ENCODE peak calls at places on chromosomes 7 and 10, in six cellular contexts. One of them, this sample, is unnamed.

GRCh38 chr7:16755397-16755796 is 1.8 kb downstream of the TSPAN13 start:
- DNase-seq in HepG2: no peak
- DNase-seq in HCT116: no peak
- DNase-seq in H1: no peak
- DNase-seq in GM12878: no peak
- DNase-seq in K562: no peak
- DNase-seq in this sample: peak; percentile 36

GRCh38 chr10:131891196-131891928 is 9.4 kb upstream of the PPP2R2D start:
- DNase-seq in HepG2: peak; percentile 37
- DNase-seq in K562: peak; percentile 63
- DNase-seq in H1: peak; percentile 76
- DNase-seq in HCT116: no peak
- DNase-seq in GM12878: no peak
- DNase-seq in this sample: peak; percentile 8

GRCh38 chr7:17598846-17599245 is 300.4 kb downstream of the AHR start:
- DNase-seq in K562: no peak
- DNase-seq in GM12878: no peak
- DNase-seq in HCT116: no peak
- DNase-seq in H1: no peak
- DNase-seq in HepG2: no peak
- DNase-seq in this sample: peak; percentile 23

GRCh38 chr10:78894841-78895195 is 173.9 kb upstream of the ZMIZ1 start:
- DNase-seq in HepG2: peak; percentile 55
- DNase-seq in HCT116: no peak
- DNase-seq in GM12878: no peak
- DNase-seq in H1: no peak
- DNase-seq in K562: no peak
- DNase-seq in this sample: no peak

GRCh38 chr10:52615756-52616419 is 156.7 kb downstream of the MBL2 start:
- DNase-seq in K562: no peak
- DNase-seq in HepG2: no peak
- DNase-seq in H1: no peak
- DNase-seq in HCT116: no peak
- DNase-seq in GM12878: no peak
- DNase-seq in this sample: peak; percentile 49

GRCh38 chr10:8407561-8408021 is 353.1 kb downstream of the GATA3 start:
- DNase-seq in H1: no peak
- DNase-seq in HepG2: no peak
- DNase-seq in GM12878: no peak
- DNase-seq in HCT116: no peak
- DNase-seq in K562: no peak
- DNase-seq in this sample: no peak

GRCh38 chr10:1213707-1214675 is 157.8 kb downstream of the WDR37 start:
- DNase-seq in H1: no peak
- DNase-seq in K562: no peak
- DNase-seq in HepG2: no peak
- DNase-seq in HCT116: no peak
- DNase-seq in GM12878: no peak
- DNase-seq in this sample: no peak

GRCh38 chr7:39574673-39575349 is 8.6 kb downstream of the YAE1 start:
- DNase-seq in HepG2: no peak
- DNase-seq in H1: no peak
- DNase-seq in K562: no peak
- DNase-seq in HCT116: no peak
- DNase-seq in GM12878: no peak
- DNase-seq in this sample: no peak

GRCh38 chr10:91493313-91493712 is 83.2 kb downstream of the HECTD2 start:
- DNase-seq in HepG2: peak; percentile 41
- DNase-seq in K562: no peak
- DNase-seq in H1: no peak
- DNase-seq in GM12878: no peak
- DNase-seq in HCT116: peak; percentile 32
- DNase-seq in this sample: peak; percentile 63

GRCh38 chr7:152756126-152756525 is 3.4 kb upstream of the ACTR3B start:
- DNase-seq in H1: no peak
- DNase-seq in HepG2: no peak
- DNase-seq in HCT116: no peak
- DNase-seq in K562: no peak
- DNase-seq in GM12878: no peak
- DNase-seq in this sample: peak; percentile 17

GRCh38 chr10:132146941-132147915 is 39.5 kb upstream of the DPYSL4 start:
- DNase-seq in GM12878: no peak
- DNase-seq in H1: no peak
- DNase-seq in HepG2: no peak
- DNase-seq in HCT116: no peak
- DNase-seq in K562: no peak
- DNase-seq in this sample: no peak

GRCh38 chr10:47264797-47265281 is 35.2 kb upstream of the GDF10 start:
- DNase-seq in HepG2: peak; percentile 51
- DNase-seq in GM12878: no peak
- DNase-seq in K562: no peak
- DNase-seq in HCT116: no peak
- DNase-seq in H1: peak; percentile 11
- DNase-seq in this sample: no peak

GRCh38 chr7:104012815-104013214 is 23.4 kb upstream of the RELN start:
- DNase-seq in HepG2: no peak
- DNase-seq in HCT116: no peak
- DNase-seq in H1: no peak
- DNase-seq in GM12878: no peak
- DNase-seq in K562: no peak
- DNase-seq in this sample: peak; percentile 2

GRCh38 chr7:148694631-148695030 is 4.1 kb upstream of the CUL1 start:
- DNase-seq in K562: no peak
- DNase-seq in GM12878: no peak
- DNase-seq in HCT116: no peak
- DNase-seq in HepG2: no peak
- DNase-seq in H1: no peak
- DNase-seq in this sample: no peak

GRCh38 chr7:29442146-29442545 is 121.5 kb upstream of the PRR15 start:
- DNase-seq in HCT116: peak; percentile 6
- DNase-seq in K562: no peak
- DNase-seq in H1: no peak
- DNase-seq in HepG2: no peak
- DNase-seq in GM12878: no peak
- DNase-seq in this sample: no peak

GRCh38 chr7:106309352-106309751 is 24.6 kb upstream of the NAMPT start:
- DNase-seq in GM12878: no peak
- DNase-seq in HCT116: no peak
- DNase-seq in HepG2: no peak
- DNase-seq in K562: no peak
- DNase-seq in H1: no peak
- DNase-seq in this sample: no peak

GRCh38 chr10:65394898-65395297 is 1530.9 kb upstream of the LRRTM3 start:
- DNase-seq in HepG2: no peak
- DNase-seq in H1: no peak
- DNase-seq in HCT116: no peak
- DNase-seq in K562: no peak
- DNase-seq in GM12878: no peak
- DNase-seq in this sample: no peak

GRCh38 chr7:154231732-154232131 is 179.5 kb downstream of the DPP6 start:
- DNase-seq in K562: peak; percentile 34
- DNase-seq in GM12878: no peak
- DNase-seq in HepG2: no peak
- DNase-seq in H1: peak; percentile 82
- DNase-seq in HCT116: no peak
- DNase-seq in this sample: no peak

GRCh38 chr10:102668312-102669110 is 24.2 kb downstream of the TRIM8 start:
- DNase-seq in K562: no peak
- DNase-seq in HepG2: no peak
- DNase-seq in H1: no peak
- DNase-seq in HCT116: no peak
- DNase-seq in GM12878: no peak
- DNase-seq in this sample: no peak

GRCh38 chr7:138257459-138258193 is 181.4 kb downstream of the AKR1D1 start:
- DNase-seq in H1: peak; percentile 35
- DNase-seq in HepG2: peak; percentile 99
- DNase-seq in K562: peak; percentile 82
- DNase-seq in GM12878: no peak
- DNase-seq in HCT116: no peak
- DNase-seq in this sample: no peak

GRCh38 chr10:48289652-48290238 is 15.2 kb upstream of the FRMPD2 start:
- DNase-seq in H1: peak; percentile 88
- DNase-seq in GM12878: no peak
- DNase-seq in K562: peak; percentile 89
- DNase-seq in HCT116: peak; percentile 57
- DNase-seq in HepG2: peak; percentile 54
- DNase-seq in this sample: peak; percentile 40

GRCh38 chr7:110604885-110605284 is 486.0 kb upstream of the LRRN3 start:
- DNase-seq in GM12878: no peak
- DNase-seq in K562: no peak
- DNase-seq in H1: no peak
- DNase-seq in HCT116: no peak
- DNase-seq in HepG2: no peak
- DNase-seq in this sample: no peak
- TF ChIP-seq CEBPB in GM12878: no peak
- TF ChIP-seq CEBPB in K562: no peak
- TF ChIP-seq CEBPB in H1: no peak
- TF ChIP-seq CEBPB in HCT116: no peak
- TF ChIP-seq CEBPB in HepG2: no peak
- TF ChIP-seq CEBPB in this sample: no peak

GRCh38 chr7:99362801-99363200 is 11.7 kb upstream of the ARPC1B start:
- DNase-seq in HepG2: no peak
- DNase-seq in HCT116: no peak
- DNase-seq in GM12878: no peak
- DNase-seq in H1: no peak
- DNase-seq in K562: peak; percentile 23
- DNase-seq in this sample: peak; percentile 96

GRCh38 chr7:99365318-99366141 is 9.0 kb upstream of the ARPC1B start:
- DNase-seq in HepG2: peak; percentile 22
- DNase-seq in HCT116: no peak
- DNase-seq in H1: peak; percentile 74
- DNase-seq in K562: peak; percentile 82
- DNase-seq in GM12878: no peak
- DNase-seq in this sample: no peak

GRCh38 chr7:99366646-99367045 is 7.9 kb upstream of the ARPC1B start:
- DNase-seq in H1: no peak
- DNase-seq in K562: no peak
- DNase-seq in HCT116: no peak
- DNase-seq in HepG2: no peak
- DNase-seq in GM12878: no peak
- DNase-seq in this sample: no peak

GRCh38 chr7:99359465-99360154 is 14.9 kb upstream of the ARPC1B start:
- DNase-seq in HCT116: no peak
- DNase-seq in K562: no peak
- DNase-seq in GM12878: no peak
- DNase-seq in HepG2: no peak
- DNase-seq in H1: no peak
- DNase-seq in this sample: no peak

DNA sequence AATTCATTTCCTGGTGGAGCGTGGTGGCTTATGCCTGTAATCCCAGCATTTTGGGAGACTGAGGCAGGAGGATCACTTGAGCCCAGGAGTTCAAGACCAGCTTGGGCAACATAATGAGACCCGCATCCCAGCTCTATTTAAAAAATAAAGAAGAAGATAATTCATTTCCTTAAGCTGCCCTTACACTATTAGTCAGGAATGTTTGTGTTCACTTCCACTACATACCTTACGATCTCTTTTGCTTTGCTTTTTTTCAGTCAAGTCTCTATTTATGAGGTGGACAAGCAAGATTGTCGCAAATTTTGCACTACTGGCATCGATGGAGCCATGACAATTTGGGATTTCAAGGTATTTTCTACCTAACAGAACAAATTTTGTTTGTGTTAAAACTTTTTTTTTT is 11.2 kb upstream of the ARPC1B start:
- DNase-seq in K562: no peak
- DNase-seq in HCT116: no peak
- DNase-seq in GM12878: no peak
- DNase-seq in HepG2: no peak
- DNase-seq in H1: no peak
- DNase-seq in this sample: peak; percentile 22
- H2AFZ ChIP-seq in K562: no peak overlapping the region
- H2AFZ ChIP-seq in HCT116: no peak overlapping the region
- H2AFZ ChIP-seq in GM12878: no peak overlapping the region
- H2AFZ ChIP-seq in HepG2: no peak overlapping the region
- H2AFZ ChIP-seq in H1: no peak overlapping the region
- H2AFZ ChIP-seq in this sample: no peak overlapping the region

GRCh38 chr7:21355406-21355874 is 72.4 kb upstream of the SP4 start:
- DNase-seq in GM12878: peak; percentile 97
- DNase-seq in HCT116: no peak
- DNase-seq in H1: no peak
- DNase-seq in HepG2: no peak
- DNase-seq in K562: peak; percentile 18
- DNase-seq in this sample: no peak
- TF ChIP-seq CEBPB in GM12878: no peak
- TF ChIP-seq CEBPB in HCT116: no peak
- TF ChIP-seq CEBPB in H1: no peak
- TF ChIP-seq CEBPB in HepG2: no peak
- TF ChIP-seq CEBPB in K562: peak; percentile 40
- TF ChIP-seq CEBPB in this sample: no peak

GRCh38 chr10:72259491-72260214 is 14.1 kb upstream of the DDIT4 start:
- DNase-seq in HepG2: no peak
- DNase-seq in HCT116: no peak
- DNase-seq in K562: no peak
- DNase-seq in GM12878: no peak
- DNase-seq in H1: no peak
- DNase-seq in this sample: peak; percentile 80

GRCh38 chr10:72260588-72261322 is 13.0 kb upstream of the DDIT4 start:
- DNase-seq in K562: peak; percentile 100
- DNase-seq in HepG2: peak; percentile 88
- DNase-seq in HCT116: no peak
- DNase-seq in GM12878: peak; percentile 88
- DNase-seq in H1: peak; percentile 96
- DNase-seq in this sample: peak; percentile 62

GRCh38 chr10:72263613-72264241 is 10.0 kb upstream of the DDIT4 start:
- DNase-seq in GM12878: no peak
- DNase-seq in K562: no peak
- DNase-seq in HCT116: no peak
- DNase-seq in HepG2: peak; percentile 86
- DNase-seq in H1: no peak
- DNase-seq in this sample: no peak

GRCh38 chr10:72260215-72260587 is 13.5 kb upstream of the DDIT4 start:
- DNase-seq in K562: no peak
- DNase-seq in HepG2: no peak
- DNase-seq in H1: no peak
- DNase-seq in HCT116: no peak
- DNase-seq in GM12878: no peak
- DNase-seq in this sample: no peak

GRCh38 chr10:72261323-72262018 is 12.3 kb upstream of the DDIT4 start:
- DNase-seq in H1: no peak
- DNase-seq in HepG2: no peak
- DNase-seq in K562: peak; percentile 54
- DNase-seq in GM12878: peak; percentile 90
- DNase-seq in HCT116: no peak
- DNase-seq in this sample: no peak
- H2AFZ ChIP-seq in H1: no peak overlapping the region
- H2AFZ ChIP-seq in HepG2: no peak overlapping the region
- H2AFZ ChIP-seq in K562: peak overlapping the region; percentile 96
- H2AFZ ChIP-seq in GM12878: no peak overlapping the region
- H2AFZ ChIP-seq in HCT116: peak overlapping the region; percentile 14
- H2AFZ ChIP-seq in this sample: peak overlapping the region; percentile 97

This sample was measured in IMR-90.